ENCODE peak calls at places on chromosomes 13 and 19, in ten cellular contexts. R, M, T, Y, E, D, N, S, I and L are unnamed samples. For H3K36me3 and H3K4me1, the result is how much of the 10 kb centered on the place peaks cover.

GRCh38 chr19:9139609-9140158 is 513 bp upstream of the ZNF317 start:
- DNase-seq in R (no peak), M (peak), T (no peak), Y (no peak), E (no peak), D (no peak), N (no peak), S (no peak), I (no peak), L (no peak)

GRCh38 chr13:81917829-81918228 is 1576.9 kb upstream of the SPRY2 start:
- DNase-seq in R (no peak), M (no peak), T (no peak), Y (no peak), E (no peak), D (no peak), N (no peak), S (no peak), I (no peak), L (no peak)

GRCh38 chr13:64538711-64539110 is 2691.4 kb downstream of the PCDH9 start:
- DNase-seq in R (no peak), M (no peak), T (no peak), Y (no peak), E (no peak), D (no peak), N (no peak), S (no peak), I (no peak), L (no peak)

GRCh38 chr13:112144616-112145220 is 77.8 kb downstream of the SOX1 start:
- DNase-seq in R (no peak), M (no peak), T (no peak), Y (no peak), E (peak), D (no peak), N (no peak), S (no peak), I (no peak), L (no peak)

GRCh38 chr13:98405107-98405571 is 171.8 kb downstream of the STK24 start:
- DNase-seq in R (no peak), M (peak), T (peak), Y (peak), E (no peak), D (no peak), N (peak), S (no peak), I (no peak), L (peak)

GRCh38 chr19:49502866-49503581 is 6.8 kb downstream of the RPS11 start:
- DNase-seq in R (peak), M (peak), T (peak), Y (no peak), E (no peak), D (no peak), N (no peak), S (no peak), I (peak), L (peak)

GRCh38 chr13:91369432-91369831 is 21.9 kb downstream of the MIR17HG start:
- DNase-seq in R (no peak), M (peak), T (peak), Y (no peak), E (no peak), D (no peak), N (no peak), S (no peak), I (no peak), L (no peak)

GRCh38 chr19:3046621-3047306 is 15.5 kb downstream of the TLE5 start:
- DNase-seq in R (no peak), M (peak), T (peak), Y (peak), E (no peak), D (no peak), N (no peak), S (no peak), I (peak), L (no peak)

GRCh38 chr19:16829822-16830289 is 658 bp downstream of the SIN3B start:
- DNase-seq in R (peak), M (no peak), T (no peak), Y (no peak), E (no peak), D (no peak), N (no peak), S (no peak), I (no peak), L (no peak)

GRCh38 chr19:2887391-2887914 is 13.3 kb upstream of the ZNF57 start:
- DNase-seq in R (peak), M (peak), T (peak), Y (no peak), E (no peak), D (no peak), N (peak), S (no peak), I (no peak), L (peak)

GRCh38 chr13:51624207-51624606 is 39.9 kb downstream of the WDFY2 start:
- DNase-seq in R (no peak), M (no peak), T (no peak), Y (no peak), E (no peak), D (no peak), N (no peak), S (no peak), I (no peak), L (no peak)

GRCh38 chr13:113854238-113855011 is 9.5 kb downstream of the GAS6 start:
- DNase-seq in R (no peak), M (peak), T (no peak), Y (peak), E (peak), D (peak), N (no peak), S (peak), I (peak), L (no peak)

GRCh38 chr19:853014-853553 is 981 bp downstream of the ELANE start:
- DNase-seq in R (no peak), M (no peak), T (no peak), Y (no peak), E (no peak), D (no peak), N (no peak), S (no peak), I (no peak), L (no peak)

GRCh38 chr19:51128227-51128626 is 3.5 kb downstream of the SIGLEC9 start:
- DNase-seq in R (no peak), M (no peak), T (no peak), Y (no peak), E (peak), D (no peak), N (no peak), S (no peak), I (no peak), L (no peak)

GRCh38 chr19:42066075-42066754 is 3.8 kb downstream of the GRIK5 start:
- DNase-seq in R (no peak), M (peak), T (peak), Y (no peak), E (no peak), D (no peak), N (no peak), S (no peak), I (no peak), L (peak)

GRCh38 chr13:112782433-112783010 is 92.7 kb downstream of the ATP11A start:
- DNase-seq in R (no peak), M (no peak), T (no peak), Y (no peak), E (no peak), D (no peak), N (no peak), S (no peak), I (peak), L (no peak)

GRCh38 chr13:109012115-109012514 is 382.7 kb downstream of the MYO16 start:
- DNase-seq in R (no peak), M (no peak), T (no peak), Y (no peak), E (no peak), D (no peak), N (no peak), S (no peak), I (no peak), L (no peak)

GRCh38 chr13:26881154-26881553 is 120.6 kb upstream of the GPR12 start:
- DNase-seq in R (no peak), M (peak), T (no peak), Y (no peak), E (no peak), D (peak), N (no peak), S (no peak), I (no peak), L (no peak)

GRCh38 chr19:8466018-8466417 is 21.2 kb downstream of the HNRNPM start:
- DNase-seq in R (no peak), M (peak), T (no peak), Y (no peak), E (no peak), D (no peak), N (no peak), S (no peak), I (no peak), L (no peak)

GRCh38 chr19:3284759-3285646 is 60.5 kb downstream of the CELF5 start:
- DNase-seq in R (peak), M (peak), T (peak), Y (peak), E (no peak), D (peak), N (peak), S (peak), I (peak), L (peak)

GRCh38 chr13:110400786-110401533 is 93.9 kb downstream of the COL4A2 start:
- DNase-seq in R (no peak), M (peak), T (no peak), Y (no peak), E (no peak), D (peak), N (no peak), S (no peak), I (no peak), L (no peak)

GRCh38 chr13:95684463-95684862 is 7.5 kb downstream of the DNAJC3 start:
- DNase-seq in R (no peak), M (no peak), T (peak), Y (no peak), E (no peak), D (no peak), N (peak), S (no peak), I (no peak), L (no peak)

GRCh38 chr19:50551713-50552187 is 16.5 kb downstream of the LRRC4B start:
- DNase-seq in R (no peak), M (no peak), T (no peak), Y (no peak), E (no peak), D (no peak), N (no peak), S (no peak), I (no peak), L (no peak)

GRCh38 chr13:106281426-106281825 is 254.0 kb downstream of the EFNB2 start:
- DNase-seq in R (no peak), M (no peak), T (no peak), Y (no peak), E (no peak), D (no peak), N (no peak), S (no peak), I (no peak), L (no peak)

GRCh38 chr13:88919970-88920628 is 1248.9 kb downstream of the SLITRK5 start:
- DNase-seq in R (peak), M (peak), T (no peak), Y (no peak), E (no peak), D (no peak), N (no peak), S (no peak), I (no peak), L (no peak)

GRCh38 chr13:43783820-43784219 is 3.0 kb downstream of the ENOX1 start:
- DNase-seq in R (no peak), M (peak), T (peak), Y (no peak), E (no peak), D (no peak), N (no peak), S (no peak), I (no peak), L (peak)

GRCh38 chr19:2478324-2478755 is 2.4 kb downstream of the GADD45B start:
- DNase-seq in R (peak), M (peak), T (peak), Y (peak), E (peak), D (peak), N (no peak), S (peak), I (peak), L (peak)

GRCh38 chr13:98485561-98485960 is 91.3 kb downstream of the STK24 start:
- DNase-seq in R (no peak), M (no peak), T (no peak), Y (no peak), E (no peak), D (no peak), N (no peak), S (no peak), I (no peak), L (no peak)

GRCh38 chr19:40304306-40304705 is 19.2 kb upstream of the AKT2 start:
- DNase-seq in R (no peak), M (no peak), T (peak), Y (no peak), E (no peak), D (no peak), N (no peak), S (no peak), I (no peak), L (no peak)

GRCh38 chr19:47374876-47375693 is 26.0 kb downstream of the DHX34 start:
- DNase-seq in R (no peak), M (no peak), T (no peak), Y (no peak), E (no peak), D (no peak), N (no peak), S (no peak), I (no peak), L (no peak)

GRCh38 chr13:101523732-101524131 is 71.3 kb downstream of the ITGBL1 start:
- DNase-seq in R (no peak), M (peak), T (no peak), Y (no peak), E (no peak), D (no peak), N (no peak), S (no peak), I (no peak), L (no peak)

GRCh38 chr13:44410328-44410859 is 36.8 kb downstream of the SERP2 start:
- DNase-seq in R (no peak), M (no peak), T (no peak), Y (no peak), E (peak), D (no peak), N (no peak), S (no peak), I (no peak), L (no peak)

GRCh38 chr13:64782459-64782858 is 2447.7 kb downstream of the PCDH9 start:
- DNase-seq in R (no peak), M (no peak), T (no peak), Y (no peak), E (no peak), D (no peak), N (no peak), S (no peak), I (no peak), L (no peak)

GRCh38 chr13:98286814-98287213 is 109.7 kb upstream of the RNF113B start:
- DNase-seq in R (no peak), M (no peak), T (no peak), Y (no peak), E (no peak), D (no peak), N (no peak), S (no peak), I (no peak), L (no peak)

GRCh38 chr13:41565221-41565620 is 107.9 kb downstream of the RGCC start:
- DNase-seq in R (no peak), M (peak), T (no peak), Y (no peak), E (no peak), D (no peak), N (no peak), S (no peak), I (no peak), L (no peak)

GRCh38 chr13:29901714-29902631 is 51.6 kb upstream of the UBL3 start:
- DNase-seq in R (peak), M (peak), T (peak), Y (no peak), E (no peak), D (peak), N (no peak), S (peak), I (no peak), L (peak)

GRCh38 chr13:79245937-79246574 is 160.0 kb downstream of the RBM26 start:
- DNase-seq in R (no peak), M (no peak), T (no peak), Y (no peak), E (no peak), D (no peak), N (no peak), S (no peak), I (no peak), L (no peak)

GRCh38 chr13:109783447-109783814 is 3.0 kb downstream of the IRS2 start:
- DNase-seq in R (peak), M (no peak), T (no peak), Y (no peak), E (no peak), D (no peak), N (no peak), S (no peak), I (no peak), L (peak)

GRCh38 chr13:113918981-113919646 is 54.8 kb downstream of the C13orf46 start:
- DNase-seq in R (no peak), M (no peak), T (no peak), Y (peak), E (no peak), D (peak), N (no peak), S (no peak), I (no peak), L (no peak)

GRCh38 chr19:13478576-13478975 is 27.7 kb downstream of the CACNA1A start:
- DNase-seq in R (no peak), M (no peak), T (no peak), Y (no peak), E (no peak), D (no peak), N (no peak), S (no peak), I (no peak), L (no peak)
- H3K4me3 ChIP-seq in R (no peak), M (no peak), T (no peak), Y (no peak), E (no peak), D (no peak), N (no peak), S (no peak), I (no peak), L (no peak)

DNA sequence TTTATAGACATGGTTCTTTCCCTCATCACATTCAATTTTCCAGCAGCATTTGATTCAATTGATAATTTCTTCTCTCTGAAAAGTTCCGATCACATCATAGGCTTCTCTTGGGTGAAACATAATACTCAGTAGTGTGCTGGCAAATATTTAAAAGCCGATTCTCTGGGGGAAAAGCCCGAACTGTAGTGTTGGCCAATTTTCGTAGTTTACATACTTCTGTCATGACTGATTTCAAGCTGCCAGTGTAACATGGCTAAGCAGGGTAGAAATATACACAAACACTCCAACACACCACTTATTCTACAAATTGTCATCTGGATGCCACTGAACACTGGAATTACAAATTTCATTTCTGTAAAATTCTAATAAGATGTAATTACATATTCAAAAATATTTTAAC is 56.1 kb upstream of the FREM2 start:
- DNase-seq in R (no peak), M (peak), T (no peak), Y (no peak), E (no peak), D (no peak), N (no peak), S (no peak), I (no peak), L (no peak)
- H3K36me3 ChIP-seq in R (under half), M (under half), T (under half), Y (under half), E (under half), D (under half), N (under half), S (under half), I (under half), L (under half)

GRCh38 chr19:58476498-58477015 is 405 bp downstream of the ZNF446 start:
- DNase-seq in R (no peak), M (no peak), T (no peak), Y (no peak), E (no peak), D (no peak), N (no peak), S (no peak), I (no peak), L (peak)
- H3K4me1 ChIP-seq in R (under half), M (under half), T (under half), Y (under half), E (under half), D (under half), N (under half), S (under half), I (under half), L (under half)

GRCh38 chr19:45952691-45953505 is 20.8 kb downstream of the NOVA2 start:
- DNase-seq in R (peak), M (peak), T (peak), Y (peak), E (peak), D (no peak), N (peak), S (peak), I (no peak), L (no peak)
- H3K4me3 ChIP-seq in R (peak), M (peak), T (peak), Y (no peak), E (peak), D (no peak), N (peak), S (peak), I (peak), L (no peak)

GRCh38 chr13:99553033-99553432 is 51.8 kb downstream of the TM9SF2 start:
- DNase-seq in R (no peak), M (no peak), T (no peak), Y (no peak), E (no peak), D (no peak), N (no peak), S (no peak), I (no peak), L (no peak)
- H3K36me3 ChIP-seq in R (under half), M (under half), T (under half), Y (under half), E (half or more), D (under half), N (half or more), S (half or more), I (half or more), L (under half)

DNA sequence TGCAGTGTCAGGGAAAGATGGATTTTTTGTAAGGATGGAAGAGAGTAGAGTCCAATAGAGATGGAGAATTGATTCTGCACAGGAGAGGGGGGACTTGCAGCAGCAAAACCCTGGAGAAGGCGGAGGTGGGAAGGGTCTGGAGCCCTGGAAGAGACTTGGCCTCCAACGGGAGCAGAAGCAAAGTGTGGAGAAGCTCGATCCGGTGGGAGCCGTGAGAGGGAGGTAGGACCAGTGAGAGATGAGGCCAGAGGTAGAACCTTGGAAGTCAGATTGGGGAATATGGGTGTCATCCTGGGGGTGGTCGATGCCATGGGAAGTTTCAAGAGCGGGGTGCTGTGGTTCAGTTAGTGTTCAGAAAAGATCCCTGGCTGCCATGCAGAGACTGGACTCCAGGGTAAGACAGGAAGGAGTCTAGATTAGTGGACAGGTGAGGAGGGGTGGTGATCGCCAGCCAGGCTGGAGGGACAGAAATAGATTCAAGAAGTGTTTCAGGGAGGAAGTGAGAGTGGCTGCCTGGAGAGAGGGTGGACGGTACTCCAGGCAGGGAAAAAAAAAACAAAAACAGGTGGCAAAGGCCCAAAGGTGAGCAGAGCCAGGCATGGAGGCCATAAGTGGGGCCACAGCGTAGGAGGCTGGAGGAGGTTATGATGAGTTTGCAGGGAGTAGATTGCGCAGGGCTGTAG is 2.6 kb downstream of the PPP5C start:
- DNase-seq in R (no peak), M (no peak), T (no peak), Y (no peak), E (no peak), D (no peak), N (no peak), S (no peak), I (peak), L (no peak)
- H3K4me1 ChIP-seq in R (half or more), M (under half), T (under half), Y (half or more), E (under half), D (under half), N (under half), S (half or more), I (half or more), L (under half)